ENCODE peak calls at places on chromosomes 3 and 15, in four cellular contexts. F, I, S and M are unnamed samples.

GRCh38 chr15:84883433-84883832 is 1.0 kb upstream of the SLC28A1 start:
- DNase-seq in F (no peak), I (no peak), S (peak), M (no peak)

GRCh38 chr3:195044411-195044810 is 226.5 kb downstream of the XXYLT1 start:
- DNase-seq in F (no peak), I (no peak), S (no peak), M (no peak)

GRCh38 chr3:198079771-198080520 is 119.9 kb downstream of the LMLN start:
- DNase-seq in F (no peak), I (no peak), S (no peak), M (no peak)

GRCh38 chr15:57323806-57324589 is 52.3 kb upstream of the CGNL1 start:
- DNase-seq in F (no peak), I (no peak), S (no peak), M (no peak)

GRCh38 chr3:169846458-169847193 is 23.1 kb downstream of the LRRC31 start:
- DNase-seq in F (peak), I (peak), S (no peak), M (no peak)

GRCh38 chr3:116614795-116615362 is 94.7 kb upstream of the TUSC7 start:
- DNase-seq in F (no peak), I (no peak), S (peak), M (peak)

GRCh38 chr3:52406231-52406661 is 38.7 kb downstream of the SEMA3G start:
- DNase-seq in F (no peak), I (no peak), S (no peak), M (no peak)

GRCh38 chr3:188309437-188310269 is 155.7 kb downstream of the LPP start:
- DNase-seq in F (peak), I (no peak), S (no peak), M (no peak)

DNA sequence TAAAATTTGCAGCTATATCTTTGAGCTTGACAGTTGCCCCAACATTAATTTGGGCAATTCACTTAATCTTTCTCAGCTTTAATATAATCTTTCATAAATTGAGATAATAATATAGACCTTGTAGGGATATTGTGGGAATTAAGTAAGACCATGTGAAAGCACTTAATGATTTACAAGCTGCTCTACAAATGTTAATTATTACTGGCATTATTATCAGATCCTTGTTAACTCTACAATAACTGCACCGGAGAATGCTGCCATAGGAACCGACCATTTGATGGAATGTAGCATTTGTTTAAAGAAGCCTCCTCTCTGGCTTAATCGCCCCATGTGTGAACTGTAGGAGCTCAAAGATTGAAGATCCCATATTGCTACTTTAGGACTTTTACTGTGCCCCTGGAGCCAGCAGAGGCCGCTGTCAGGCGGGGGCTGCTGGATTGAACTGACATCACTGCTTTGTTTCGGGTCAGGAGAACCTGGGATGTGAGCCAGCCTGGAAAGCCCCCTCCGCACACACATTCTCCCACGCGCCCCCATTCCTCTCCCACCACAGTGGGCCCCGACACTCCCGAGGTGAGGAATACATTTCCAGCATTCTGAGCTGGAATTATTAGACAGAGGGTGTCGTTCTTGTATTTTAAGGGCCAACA is 154.2 kb upstream of the TNIK start:
- DNase-seq in F (no peak), I (peak), S (peak), M (peak)
- TF ChIP-seq SUZ12 in F (no peak), I (no peak), S (no peak), M (no peak)

GRCh38 chr3:46576899-46577298 is 10.8 kb upstream of the LRRC2 start:
- DNase-seq in F (no peak), I (peak), S (no peak), M (no peak)

GRCh38 chr3:46574263-46574662 is 8.2 kb upstream of the LRRC2 start:
- DNase-seq in F (no peak), I (no peak), S (peak), M (peak)

GRCh38 chr3:46574881-46575576 is 8.9 kb upstream of the LRRC2 start:
- DNase-seq in F (no peak), I (peak), S (no peak), M (no peak)

GRCh38 chr3:46576386-46576785 is 10.3 kb upstream of the LRRC2 start:
- DNase-seq in F (no peak), I (no peak), S (no peak), M (no peak)

DNA sequence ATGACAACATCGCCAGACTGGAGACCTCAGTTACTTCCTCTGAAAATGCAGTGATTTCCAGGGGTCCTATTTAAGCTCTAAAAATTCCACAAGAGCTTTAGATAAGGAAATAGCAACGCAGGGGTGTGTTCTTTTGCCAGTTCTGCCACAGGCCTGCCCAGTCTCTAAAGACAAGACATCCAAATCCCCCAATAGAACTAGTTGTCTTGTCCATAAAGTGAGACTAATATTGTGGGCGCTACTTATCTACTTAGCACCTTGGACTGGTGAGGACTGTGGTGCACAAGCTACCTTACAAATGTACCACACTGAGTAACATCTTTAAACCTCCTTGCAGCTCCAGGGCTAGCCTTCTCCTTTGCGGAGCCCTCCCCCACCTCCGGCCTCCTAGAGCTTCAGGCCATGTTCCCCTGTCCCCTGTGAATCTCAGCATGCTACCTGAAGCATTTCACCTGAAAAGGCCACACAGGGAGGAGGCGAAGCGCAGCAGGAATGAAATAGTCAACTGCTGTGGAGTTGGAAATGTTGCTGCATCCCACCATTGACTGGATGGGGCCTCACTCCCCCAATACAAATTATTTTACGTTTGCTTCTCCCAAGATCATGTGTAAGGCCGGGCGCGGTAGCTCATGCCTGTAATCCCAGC is 9.6 kb upstream of the LRRC2 start:
- DNase-seq in F (no peak), I (peak), S (no peak), M (no peak)
- H3K9ac ChIP-seq in F (no peak), I (no peak), S (no peak), M (peak)

DNA sequence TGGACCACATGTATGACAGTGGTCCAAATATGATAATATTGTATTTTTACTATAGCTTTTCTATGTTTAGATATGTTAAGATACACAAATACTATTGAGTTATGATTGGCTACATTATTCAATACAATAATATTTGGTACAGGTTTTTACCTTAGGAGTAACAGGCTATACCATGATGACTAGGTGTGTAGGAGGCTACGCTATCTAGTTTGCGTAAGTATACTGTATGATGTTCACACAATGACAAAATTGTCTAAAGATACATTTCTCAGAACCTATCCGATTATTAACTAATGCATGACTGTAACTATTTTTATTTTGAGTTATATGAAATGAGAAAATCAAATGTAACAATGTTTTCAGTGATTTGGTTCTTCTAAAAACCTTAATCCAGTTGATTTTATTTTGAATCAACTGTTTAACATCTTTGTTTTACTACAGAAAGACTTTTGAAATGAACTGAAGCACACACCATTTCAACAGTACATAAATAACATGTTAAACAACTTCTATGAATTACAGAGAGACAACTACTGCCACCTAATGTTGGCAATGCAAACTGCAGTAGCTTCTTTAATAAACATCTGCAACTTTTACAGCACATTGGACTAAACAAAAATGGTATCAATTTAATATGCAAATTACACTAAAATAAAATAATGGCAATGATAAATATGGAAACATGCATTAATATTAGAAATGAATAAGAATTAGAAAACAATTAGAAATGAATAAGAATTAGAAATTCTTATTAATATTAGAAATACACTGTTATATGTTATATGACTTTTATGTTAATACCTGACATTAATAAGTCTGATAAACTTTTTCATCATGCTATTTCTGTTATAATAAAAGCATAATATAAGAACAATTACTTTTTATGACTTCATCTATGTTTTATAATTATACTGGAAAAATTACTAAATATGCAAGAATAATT is 255.7 kb downstream of the MBNL1 start:
- DNase-seq in F (no peak), I (no peak), S (peak), M (peak)
- TF ChIP-seq ZNF274 in F (no peak), I (no peak), S (no peak), M (no peak)

GRCh38 chr3:107272885-107273284 is 104.4 kb upstream of the CCDC54 start:
- DNase-seq in F (no peak), I (no peak), S (no peak), M (no peak)
- TF ChIP-seq SUZ12 in F (no peak), I (no peak), S (no peak), M (no peak)

GRCh38 chr3:48084929-48085328 is 68.7 kb upstream of the MAP4 start:
- DNase-seq in F (peak), I (no peak), S (no peak), M (no peak)
- H3K9ac ChIP-seq in F (peak), I (no peak), S (no peak), M (peak)